ENCODE peak calls at places on chromosomes 7 and 10, in nine cellular contexts. One of them, this sample, is unnamed.

GRCh38 chr10:91050371-91051034 is 129.6 kb upstream of the ANKRD1 start:
- DNase-seq in epithelial cell of proximal tubule: no peak
- DNase-seq in AG09319: no peak
- DNase-seq in foreskin keratinocyte: no peak
- DNase-seq in effector memory CD4-positive, alpha-beta T cell: no peak
- DNase-seq in skeletal muscle cell: no peak
- DNase-seq in T-helper 1 cell: no peak
- DNase-seq in GM23338: peak
- DNase-seq in HTR-8/SVneo: no peak
- DNase-seq in this sample: no peak

GRCh38 chr7:46480619-46481018 is 559.5 kb upstream of the IGFBP3 start:
- DNase-seq in foreskin keratinocyte: no peak
- DNase-seq in epithelial cell of proximal tubule: no peak
- DNase-seq in GM23338: no peak
- DNase-seq in AG09319: no peak
- DNase-seq in skeletal muscle cell: no peak
- DNase-seq in effector memory CD4-positive, alpha-beta T cell: no peak
- DNase-seq in T-helper 1 cell: no peak
- DNase-seq in HTR-8/SVneo: no peak
- DNase-seq in this sample: no peak

GRCh38 chr10:63240807-63241206 is 107.7 kb downstream of the NRBF2 start:
- DNase-seq in T-helper 1 cell: no peak
- DNase-seq in AG09319: no peak
- DNase-seq in effector memory CD4-positive, alpha-beta T cell: no peak
- DNase-seq in GM23338: no peak
- DNase-seq in foreskin keratinocyte: no peak
- DNase-seq in skeletal muscle cell: no peak
- DNase-seq in epithelial cell of proximal tubule: no peak
- DNase-seq in HTR-8/SVneo: no peak
- DNase-seq in this sample: no peak

GRCh38 chr7:42461537-42461936 is 224.5 kb upstream of the GLI3 start:
- DNase-seq in epithelial cell of proximal tubule: no peak
- DNase-seq in AG09319: no peak
- DNase-seq in skeletal muscle cell: no peak
- DNase-seq in HTR-8/SVneo: no peak
- DNase-seq in GM23338: no peak
- DNase-seq in T-helper 1 cell: no peak
- DNase-seq in foreskin keratinocyte: no peak
- DNase-seq in effector memory CD4-positive, alpha-beta T cell: no peak
- DNase-seq in this sample: no peak

GRCh38 chr7:85833071-85833470 is 646.2 kb upstream of the SEMA3D start:
- DNase-seq in T-helper 1 cell: no peak
- DNase-seq in effector memory CD4-positive, alpha-beta T cell: no peak
- DNase-seq in AG09319: peak
- DNase-seq in foreskin keratinocyte: peak
- DNase-seq in GM23338: no peak
- DNase-seq in HTR-8/SVneo: no peak
- DNase-seq in epithelial cell of proximal tubule: no peak
- DNase-seq in skeletal muscle cell: peak
- DNase-seq in this sample: no peak

GRCh38 chr10:5816170-5816569 is 2.9 kb upstream of the GDI2 start:
- DNase-seq in HTR-8/SVneo: no peak
- DNase-seq in epithelial cell of proximal tubule: no peak
- DNase-seq in GM23338: no peak
- DNase-seq in effector memory CD4-positive, alpha-beta T cell: no peak
- DNase-seq in AG09319: no peak
- DNase-seq in skeletal muscle cell: no peak
- DNase-seq in T-helper 1 cell: peak
- DNase-seq in foreskin keratinocyte: no peak
- DNase-seq in this sample: no peak

GRCh38 chr10:114967071-114967470 is 29.1 kb downstream of the TRUB1 start:
- DNase-seq in T-helper 1 cell: no peak
- DNase-seq in skeletal muscle cell: peak
- DNase-seq in foreskin keratinocyte: no peak
- DNase-seq in AG09319: no peak
- DNase-seq in GM23338: peak
- DNase-seq in HTR-8/SVneo: no peak
- DNase-seq in effector memory CD4-positive, alpha-beta T cell: no peak
- DNase-seq in epithelial cell of proximal tubule: peak
- DNase-seq in this sample: no peak

GRCh38 chr10:70682920-70683600 is 10.8 kb downstream of the ADAMTS14 start:
- DNase-seq in foreskin keratinocyte: no peak
- DNase-seq in skeletal muscle cell: no peak
- DNase-seq in GM23338: no peak
- DNase-seq in HTR-8/SVneo: no peak
- DNase-seq in effector memory CD4-positive, alpha-beta T cell: no peak
- DNase-seq in AG09319: no peak
- DNase-seq in epithelial cell of proximal tubule: no peak
- DNase-seq in T-helper 1 cell: no peak
- DNase-seq in this sample: no peak

GRCh38 chr7:2029936-2030335 is 202.8 kb downstream of the MAD1L1 start:
- DNase-seq in effector memory CD4-positive, alpha-beta T cell: no peak
- DNase-seq in AG09319: no peak
- DNase-seq in epithelial cell of proximal tubule: no peak
- DNase-seq in foreskin keratinocyte: no peak
- DNase-seq in skeletal muscle cell: no peak
- DNase-seq in HTR-8/SVneo: no peak
- DNase-seq in T-helper 1 cell: no peak
- DNase-seq in GM23338: no peak
- DNase-seq in this sample: no peak

GRCh38 chr7:140294454-140294853 is 103.9 kb downstream of the SLC37A3 start:
- DNase-seq in effector memory CD4-positive, alpha-beta T cell: no peak
- DNase-seq in T-helper 1 cell: no peak
- DNase-seq in HTR-8/SVneo: no peak
- DNase-seq in GM23338: no peak
- DNase-seq in AG09319: no peak
- DNase-seq in skeletal muscle cell: no peak
- DNase-seq in epithelial cell of proximal tubule: no peak
- DNase-seq in foreskin keratinocyte: no peak
- DNase-seq in this sample: no peak

GRCh38 chr7:155497149-155497901 is 39.4 kb downstream of the EN2 start:
- DNase-seq in foreskin keratinocyte: no peak
- DNase-seq in skeletal muscle cell: no peak
- DNase-seq in HTR-8/SVneo: no peak
- DNase-seq in AG09319: no peak
- DNase-seq in effector memory CD4-positive, alpha-beta T cell: no peak
- DNase-seq in GM23338: no peak
- DNase-seq in T-helper 1 cell: no peak
- DNase-seq in epithelial cell of proximal tubule: no peak
- DNase-seq in this sample: no peak

GRCh38 chr10:72085864-72086465 is 2.4 kb downstream of the SPOCK2 start:
- DNase-seq in GM23338: no peak
- DNase-seq in skeletal muscle cell: no peak
- DNase-seq in AG09319: no peak
- DNase-seq in T-helper 1 cell: no peak
- DNase-seq in foreskin keratinocyte: no peak
- DNase-seq in epithelial cell of proximal tubule: no peak
- DNase-seq in effector memory CD4-positive, alpha-beta T cell: no peak
- DNase-seq in HTR-8/SVneo: no peak
- DNase-seq in this sample: no peak

GRCh38 chr7:150382123-150382843 is 3.2 kb downstream of the ZNF775 start:
- DNase-seq in foreskin keratinocyte: no peak
- DNase-seq in epithelial cell of proximal tubule: no peak
- DNase-seq in GM23338: no peak
- DNase-seq in effector memory CD4-positive, alpha-beta T cell: no peak
- DNase-seq in AG09319: no peak
- DNase-seq in HTR-8/SVneo: no peak
- DNase-seq in T-helper 1 cell: no peak
- DNase-seq in skeletal muscle cell: no peak
- DNase-seq in this sample: no peak

GRCh38 chr10:48332871-48333216 is 26.4 kb downstream of the MAPK8 start:
- DNase-seq in GM23338: no peak
- DNase-seq in skeletal muscle cell: no peak
- DNase-seq in HTR-8/SVneo: no peak
- DNase-seq in T-helper 1 cell: no peak
- DNase-seq in AG09319: no peak
- DNase-seq in epithelial cell of proximal tubule: no peak
- DNase-seq in foreskin keratinocyte: no peak
- DNase-seq in effector memory CD4-positive, alpha-beta T cell: no peak
- DNase-seq in this sample: no peak

GRCh38 chr7:150405584-150406310 is 26.6 kb downstream of the ZNF775 start:
- DNase-seq in T-helper 1 cell: no peak
- DNase-seq in foreskin keratinocyte: no peak
- DNase-seq in effector memory CD4-positive, alpha-beta T cell: no peak
- DNase-seq in AG09319: no peak
- DNase-seq in GM23338: peak
- DNase-seq in skeletal muscle cell: no peak
- DNase-seq in epithelial cell of proximal tubule: no peak
- DNase-seq in HTR-8/SVneo: no peak
- DNase-seq in this sample: no peak

GRCh38 chr10:121522841-121523240 is 75.4 kb downstream of the FGFR2 start:
- DNase-seq in T-helper 1 cell: no peak
- DNase-seq in HTR-8/SVneo: no peak
- DNase-seq in GM23338: no peak
- DNase-seq in skeletal muscle cell: no peak
- DNase-seq in foreskin keratinocyte: no peak
- DNase-seq in epithelial cell of proximal tubule: no peak
- DNase-seq in AG09319: no peak
- DNase-seq in effector memory CD4-positive, alpha-beta T cell: no peak
- DNase-seq in this sample: no peak

GRCh38 chr7:41503438-41503837 is 199.5 kb downstream of the INHBA start:
- DNase-seq in epithelial cell of proximal tubule: no peak
- DNase-seq in skeletal muscle cell: no peak
- DNase-seq in T-helper 1 cell: no peak
- DNase-seq in GM23338: no peak
- DNase-seq in foreskin keratinocyte: peak
- DNase-seq in AG09319: no peak
- DNase-seq in effector memory CD4-positive, alpha-beta T cell: no peak
- DNase-seq in HTR-8/SVneo: no peak
- DNase-seq in this sample: no peak

GRCh38 chr10:110634527-110635209 is 9.5 kb upstream of the RBM20 start:
- DNase-seq in HTR-8/SVneo: no peak
- DNase-seq in AG09319: no peak
- DNase-seq in T-helper 1 cell: no peak
- DNase-seq in GM23338: no peak
- DNase-seq in effector memory CD4-positive, alpha-beta T cell: no peak
- DNase-seq in foreskin keratinocyte: no peak
- DNase-seq in skeletal muscle cell: no peak
- DNase-seq in epithelial cell of proximal tubule: no peak
- DNase-seq in this sample: no peak

GRCh38 chr10:33277135-33277536 is 57.3 kb downstream of the NRP1 start:
- DNase-seq in effector memory CD4-positive, alpha-beta T cell: no peak
- DNase-seq in HTR-8/SVneo: peak
- DNase-seq in AG09319: no peak
- DNase-seq in foreskin keratinocyte: no peak
- DNase-seq in skeletal muscle cell: no peak
- DNase-seq in T-helper 1 cell: no peak
- DNase-seq in epithelial cell of proximal tubule: no peak
- DNase-seq in GM23338: no peak
- DNase-seq in this sample: no peak

GRCh38 chr10:103854687-103855423 is 521 bp downstream of the SH3PXD2A start:
- DNase-seq in epithelial cell of proximal tubule: no peak
- DNase-seq in T-helper 1 cell: no peak
- DNase-seq in foreskin keratinocyte: no peak
- DNase-seq in HTR-8/SVneo: no peak
- DNase-seq in GM23338: peak
- DNase-seq in skeletal muscle cell: peak
- DNase-seq in effector memory CD4-positive, alpha-beta T cell: no peak
- DNase-seq in AG09319: no peak
- DNase-seq in this sample: no peak

This sample was measured in epithelial cell of prostate.